ENCODE peak calls at places on chromosomes 12 and 14, in six cellular contexts. M is heart left ventricle, A is aorta, T is epithelial cell of prostate, U is H9, K is colonic mucosa. C is an unnamed sample.

GRCh38 chr12:82954064-82954463 is 267.4 kb downstream of the TMTC2 start:
- DNase-seq in M (no peak), A (no peak), T (no peak), U (no peak), K (no peak), C (no peak)

GRCh38 chr12:91219511-91219910 is 36.9 kb upstream of the DCN start:
- DNase-seq in M (no peak), A (no peak), T (peak), U (no peak), K (no peak), C (no peak)

GRCh38 chr12:57620245-57620935 is 9.2 kb downstream of the ARHGEF25 start:
- DNase-seq in M (no peak), A (no peak), T (no peak), U (no peak), K (no peak), C (no peak)

GRCh38 chr14:29926701-29927595 is 699 bp downstream of the PRKD1 start:
- DNase-seq in M (peak), A (peak), T (no peak), U (peak), K (peak), C (peak)

GRCh38 chr14:103625361-103626095 is 3.5 kb upstream of the KLC1 start:
- DNase-seq in M (no peak), A (no peak), T (no peak), U (no peak), K (peak), C (no peak)

GRCh38 chr14:102979406-102979805 is 56.9 kb downstream of the AMN start:
- DNase-seq in M (no peak), A (peak), T (no peak), U (no peak), K (no peak), C (no peak)

GRCh38 chr12:123250471-123251383 is 17.5 kb downstream of the MTRFR start:
- DNase-seq in M (no peak), A (no peak), T (peak), U (peak), K (peak), C (no peak)

GRCh38 chr12:116389990-116390655 is 112.6 kb upstream of the MED13L start:
- DNase-seq in M (no peak), A (no peak), T (peak), U (no peak), K (no peak), C (no peak)

GRCh38 chr14:23071244-23071974 is 14.1 kb upstream of the CDH24 start:
- DNase-seq in M (peak), A (peak), T (peak), U (peak), K (peak), C (no peak)

GRCh38 chr12:48810817-48811453 is 7.4 kb upstream of the CACNB3 start:
- DNase-seq in M (no peak), A (no peak), T (no peak), U (no peak), K (no peak), C (no peak)

GRCh38 chr12:3990356-3990975 is 117.3 kb upstream of the PARP11 start:
- DNase-seq in M (no peak), A (no peak), T (no peak), U (no peak), K (no peak), C (no peak)

GRCh38 chr12:53499261-53500118 is at the start of gene MAP3K12:
- DNase-seq in M (peak), A (peak), T (no peak), U (peak), K (peak), C (peak)

GRCh38 chr12:116595186-116595585 is 36.0 kb downstream of the MAP1LC3B2 start:
- DNase-seq in M (no peak), A (no peak), T (no peak), U (no peak), K (no peak), C (no peak)

GRCh38 chr14:99615497-99616245 is 11.7 kb upstream of the CCDC85C start:
- DNase-seq in M (no peak), A (no peak), T (no peak), U (no peak), K (no peak), C (no peak)

GRCh38 chr12:54257332-54257731 is 22.6 kb downstream of the CBX5 start:
- DNase-seq in M (no peak), A (no peak), T (no peak), U (no peak), K (no peak), C (no peak)

GRCh38 chr12:77572371-77572770 is 258.3 kb upstream of the NAV3 start:
- DNase-seq in M (no peak), A (no peak), T (no peak), U (no peak), K (no peak), C (no peak)

GRCh38 chr12:51200156-51200555 is 17.7 kb downstream of the POU6F1 start:
- DNase-seq in M (no peak), A (no peak), T (no peak), U (no peak), K (no peak), C (no peak)

GRCh38 chr12:69875416-69875815 is 50.4 kb downstream of the MYRFL start:
- DNase-seq in M (no peak), A (no peak), T (no peak), U (no peak), K (no peak), C (no peak)

GRCh38 chr12:24266982-24267381 is 317.5 kb upstream of the SOX5 start:
- DNase-seq in M (no peak), A (no peak), T (no peak), U (no peak), K (no peak), C (no peak)

GRCh38 chr14:68232643-68233055 is 413.1 kb downstream of the RAD51B start:
- DNase-seq in M (peak), A (no peak), T (peak), U (no peak), K (peak), C (no peak)

GRCh38 chr12:57235012-57235727 is 5.7 kb downstream of the SHMT2 start:
- DNase-seq in M (peak), A (peak), T (no peak), U (peak), K (no peak), C (no peak)

GRCh38 chr12:61095131-61095530 is 1165.1 kb upstream of the USP15 start:
- DNase-seq in M (no peak), A (no peak), T (no peak), U (no peak), K (no peak), C (no peak)

GRCh38 chr12:122190842-122191668 is 8.1 kb downstream of the LRRC43 start:
- DNase-seq in M (no peak), A (peak), T (no peak), U (peak), K (peak), C (no peak)

GRCh38 chr14:105095236-105095805 is 30.1 kb upstream of the GPR132 start:
- DNase-seq in M (peak), A (peak), T (no peak), U (no peak), K (no peak), C (no peak)

GRCh38 chr12:45338272-45338671 is 122.4 kb downstream of the ANO6 start:
- DNase-seq in M (peak), A (no peak), T (no peak), U (no peak), K (no peak), C (no peak)

GRCh38 chr12:52847335-52848102 is 1.3 kb downstream of the KRT78 start:
- DNase-seq in M (no peak), A (peak), T (no peak), U (peak), K (no peak), C (no peak)

GRCh38 chr12:9951026-9951652 is 19.0 kb upstream of the CLEC2A start:
- DNase-seq in M (no peak), A (no peak), T (no peak), U (no peak), K (no peak), C (no peak)

DNA sequence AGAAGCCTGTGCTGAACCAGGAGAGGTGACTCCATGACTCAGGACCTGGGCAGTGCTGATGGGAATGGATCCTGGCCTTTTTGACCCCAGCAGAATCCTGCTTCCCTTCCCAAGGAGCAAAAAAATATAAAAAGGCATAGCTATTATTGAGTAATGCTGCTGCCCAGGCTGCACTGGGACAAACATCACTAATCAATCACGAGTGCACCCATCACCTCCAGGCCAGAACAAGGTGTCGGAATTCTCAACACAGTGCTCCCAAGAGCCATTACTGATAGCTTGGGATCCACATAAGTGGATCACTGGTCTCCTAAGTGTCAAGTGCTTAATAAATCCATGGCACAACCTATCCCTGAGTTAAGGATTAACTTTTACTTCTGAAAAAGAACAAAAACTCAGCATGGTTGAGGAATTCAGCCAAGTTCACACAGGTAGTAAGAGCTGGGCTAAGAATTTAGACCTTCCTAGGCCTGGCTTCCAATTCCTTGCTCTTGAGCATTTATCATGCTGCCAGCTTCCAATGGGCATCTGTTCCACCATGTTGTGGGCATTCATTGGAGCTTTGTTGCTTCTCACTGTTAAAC is 31.9 kb downstream of the IRF2BPL start:
- DNase-seq in M (no peak), A (no peak), T (no peak), U (no peak), K (no peak), C (no peak)
- H3K27ac ChIP-seq in M (no peak), A (no peak), T (no peak), U (no peak), K (no peak), C (no peak)

DNA sequence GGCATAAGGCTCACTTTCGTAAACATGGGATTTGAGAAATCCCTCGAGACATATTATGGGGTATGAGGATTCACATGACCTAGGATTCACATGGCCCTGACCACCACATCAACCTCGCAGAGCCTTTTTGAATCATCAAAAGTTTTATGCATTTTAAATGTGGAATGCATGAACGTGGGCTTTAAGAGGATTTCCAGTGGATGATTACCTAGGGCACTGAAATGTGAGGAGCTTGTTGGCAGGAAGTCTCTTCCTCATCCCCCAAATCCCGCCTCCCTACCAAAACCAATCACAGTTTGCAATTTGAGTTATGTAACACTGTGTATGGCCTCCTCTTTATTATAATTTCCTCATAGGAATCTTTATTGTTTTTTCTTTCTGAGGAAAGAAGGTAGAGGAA is 659.6 kb upstream of the TBX3 start:
- DNase-seq in M (no peak), A (no peak), T (no peak), U (no peak), K (no peak), C (no peak)
- H3K27ac ChIP-seq in M (no peak), A (no peak), T (no peak), U (no peak), K (no peak), C (no peak)

DNA sequence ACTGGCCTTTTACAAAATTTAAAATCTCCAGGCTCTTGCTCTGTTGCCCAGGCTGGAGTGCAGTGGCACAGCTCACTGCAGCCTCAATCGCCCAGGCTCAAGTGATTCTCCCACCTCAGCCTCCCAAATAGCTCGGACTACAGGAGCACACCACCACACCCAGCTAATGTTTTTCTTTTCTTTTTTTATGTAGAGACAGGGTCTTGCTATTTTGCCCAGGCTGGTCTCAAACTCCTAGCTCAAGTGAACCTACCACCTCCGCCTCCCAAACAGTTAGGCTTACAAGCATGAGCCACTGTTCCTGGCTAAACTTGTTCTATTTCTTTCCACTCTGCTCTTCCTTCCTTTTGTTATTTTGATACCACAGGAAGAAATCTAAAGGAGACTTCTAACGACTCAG is 15.2 kb downstream of the SYNJ2BP start:
- DNase-seq in M (no peak), A (no peak), T (no peak), U (no peak), K (no peak), C (no peak)
- H3K27ac ChIP-seq in M (no peak), A (no peak), T (no peak), U (no peak), K (no peak), C (no peak)

DNA sequence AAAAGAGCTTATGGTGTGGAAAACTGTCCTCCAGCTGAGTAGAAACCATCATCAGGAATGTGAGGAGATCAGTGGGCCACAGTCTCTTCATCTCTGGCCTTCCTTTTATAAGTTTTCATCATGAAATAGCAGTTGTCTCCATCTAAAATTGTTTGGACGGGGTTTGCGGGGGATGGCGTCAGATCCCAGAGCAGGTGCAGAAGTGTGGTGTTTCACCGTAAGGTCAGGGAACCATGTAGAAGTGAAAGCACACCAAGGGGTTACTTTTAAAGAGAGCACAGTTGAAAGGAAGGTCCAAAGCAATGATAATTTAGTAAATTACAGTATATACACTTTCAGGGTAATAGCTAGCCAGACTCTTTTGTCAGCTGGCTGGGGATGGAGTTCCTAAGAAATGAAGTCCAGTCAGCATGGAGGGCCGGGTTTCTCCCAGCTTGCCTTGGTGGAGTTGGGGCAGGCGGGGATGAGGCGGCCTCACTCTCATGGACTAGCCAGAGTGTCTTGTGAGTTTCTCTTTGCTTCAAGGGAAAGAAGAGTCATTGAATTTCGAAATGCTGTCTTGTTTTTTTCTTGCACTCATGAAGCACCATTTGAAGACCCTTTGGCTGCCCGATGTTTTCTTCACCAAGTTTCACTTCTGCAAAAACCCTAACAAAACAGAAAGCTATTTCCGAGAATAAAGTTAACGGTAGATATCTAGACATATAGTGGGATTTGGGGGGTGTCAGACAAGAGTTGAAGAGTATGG is 100.6 kb downstream of the ETV6 start:
- DNase-seq in M (no peak), A (no peak), T (no peak), U (no peak), K (no peak), C (no peak)
- H3K27ac ChIP-seq in M (no peak), A (no peak), T (no peak), U (no peak), K (no peak), C (peak)

GRCh38 chr14:73263606-73264005 is 26.3 kb downstream of the PAPLN start:
- DNase-seq in M (no peak), A (no peak), T (no peak), U (no peak), K (no peak), C (no peak)
- H3K27ac ChIP-seq in M (no peak), A (no peak), T (no peak), U (no peak), K (no peak), C (no peak)

DNA sequence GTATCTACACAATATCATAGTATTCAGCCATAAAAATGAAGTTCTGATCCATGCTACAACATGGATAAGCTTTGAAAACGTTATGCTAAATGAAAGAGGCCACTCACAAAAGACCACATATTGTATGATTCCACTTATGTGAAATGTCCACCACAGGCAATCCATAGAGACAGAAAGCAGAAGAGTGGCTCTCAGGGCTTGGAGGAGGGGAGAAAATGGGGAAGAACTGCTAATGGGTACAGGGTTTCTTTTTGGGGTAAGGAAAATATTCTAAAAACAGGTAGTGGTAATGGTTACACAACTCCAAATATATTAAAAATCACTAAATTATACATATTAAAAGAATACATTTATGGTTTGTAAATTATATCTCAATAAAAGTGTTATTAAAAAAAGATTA is 16.5 kb downstream of the SCNN1A start:
- DNase-seq in M (no peak), A (no peak), T (no peak), U (no peak), K (no peak), C (no peak)
- H3K27ac ChIP-seq in M (no peak), A (no peak), T (no peak), U (no peak), K (peak), C (no peak)

GRCh38 chr14:89061696-89062095 is 237.2 kb downstream of the TTC8 start:
- DNase-seq in M (no peak), A (no peak), T (no peak), U (no peak), K (no peak), C (no peak)
- H3K27ac ChIP-seq in M (no peak), A (no peak), T (no peak), U (no peak), K (no peak), C (no peak)